ENCODE peak calls at places on chromosomes 4 and X, in eight cellular contexts. L, F, Z, K, A, O, P and D are unnamed samples.

GRCh38 chr4:55920571-55920970 is 28.2 kb upstream of the CEP135 start:
- DNase-seq in L (no peak), F (no peak), Z (no peak), K (no peak), A (no peak), O (no peak), P (no peak), D (no peak)

GRCh38 chrX:118756111-118756510 is 28.7 kb downstream of the IL13RA1 start:
- DNase-seq in L (no peak), F (no peak), Z (no peak), K (no peak), A (no peak), O (no peak), P (no peak), D (no peak)

GRCh38 chr4:53644607-53645006 is 53.3 kb upstream of the LNX1 start:
- DNase-seq in L (no peak), F (no peak), Z (peak; percentile 51), K (no peak), A (peak; percentile 94), O (no peak), P (no peak), D (no peak)

GRCh38 chrX:39541881-39542280 is 555.9 kb downstream of the BCOR start:
- DNase-seq in L (no peak), F (no peak), Z (no peak), K (no peak), A (no peak), O (no peak), P (no peak), D (no peak)

GRCh38 chrX:27336466-27337091 is 126.6 kb downstream of the PPP4R3C start:
- DNase-seq in L (peak; percentile 30), F (peak; percentile 53), Z (peak; percentile 1), K (peak; percentile 19), A (no peak), O (peak; percentile 27), P (peak; percentile 2), D (no peak)

GRCh38 chr4:104591505-104591904 is 96.8 kb upstream of the CXXC4 start:
- DNase-seq in L (no peak), F (peak; percentile 88), Z (no peak), K (no peak), A (peak; percentile 37), O (no peak), P (no peak), D (no peak)

GRCh38 chr4:119958983-119959382 is 107.7 kb downstream of the MAD2L1 start:
- DNase-seq in L (no peak), F (no peak), Z (no peak), K (no peak), A (no peak), O (no peak), P (no peak), D (no peak)

GRCh38 chr4:129358571-129358970 is 262.6 kb downstream of the C4orf33 start:
- DNase-seq in L (no peak), F (no peak), Z (peak; percentile 30), K (peak; percentile 38), A (no peak), O (no peak), P (peak; percentile 40), D (no peak)

GRCh38 chr4:108141213-108142045 is 27.3 kb downstream of the LEF1 start:
- DNase-seq in L (no peak), F (peak; percentile 37), Z (no peak), K (no peak), A (no peak), O (no peak), P (no peak), D (no peak)

GRCh38 chr4:94791701-94792100 is 33.9 kb downstream of the BMPR1B start:
- DNase-seq in L (no peak), F (no peak), Z (no peak), K (no peak), A (no peak), O (no peak), P (no peak), D (no peak)

GRCh38 chr4:47442980-47443379 is 20.5 kb downstream of the COMMD8 start:
- DNase-seq in L (peak; percentile 22), F (no peak), Z (no peak), K (no peak), A (peak; percentile 30), O (no peak), P (no peak), D (no peak)

GRCh38 chr4:82833696-82834313 is 35.2 kb upstream of the SCD5 start:
- DNase-seq in L (no peak), F (no peak), Z (peak; percentile 60), K (peak; percentile 39), A (peak; percentile 33), O (no peak), P (peak; percentile 94), D (no peak)

GRCh38 chr4:74675673-74676279 is 118.5 kb downstream of the BTC start:
- DNase-seq in L (peak; percentile 40), F (peak; percentile 72), Z (peak; percentile 63), K (peak; percentile 75), A (no peak), O (peak; percentile 70), P (peak; percentile 76), D (peak; percentile 13)

GRCh38 chr4:108646706-108647105 is 3.7 kb upstream of the OSTC start:
- DNase-seq in L (no peak), F (no peak), Z (no peak), K (no peak), A (no peak), O (no peak), P (no peak), D (no peak)

GRCh38 chr4:35459045-35459444 is 785.3 kb downstream of the ARAP2 start:
- DNase-seq in L (no peak), F (no peak), Z (no peak), K (no peak), A (no peak), O (no peak), P (no peak), D (no peak)

GRCh38 chrX:53724872-53725271 is 38.4 kb upstream of the HUWE1 start:
- DNase-seq in L (no peak), F (no peak), Z (no peak), K (no peak), A (no peak), O (no peak), P (no peak), D (no peak)

GRCh38 chr4:66688674-66689073 is 856.6 kb downstream of the CENPC start:
- DNase-seq in L (peak; percentile 30), F (peak; percentile 6), Z (peak; percentile 17), K (peak; percentile 43), A (no peak), O (peak; percentile 25), P (peak; percentile 9), D (no peak)